ENCODE peak calls at places on chromosomes 2 and 18, in ten cellular contexts. Y is adrenal gland, O is stomach, K is body of pancreas, D is ascending aorta, S is heart right ventricle, F is uterus, H is fibroblast of lung, R is cardiac muscle cell, V is PC-3. C is an unnamed sample.

GRCh38 chr18:23861326-23861725 is 153.2 kb upstream of the TTC39C start:
- DNase-seq in D (no peak), R (no peak), O (no peak), K (no peak), V (no peak), F (no peak), H (no peak), S (no peak), Y (no peak), C (no peak)

GRCh38 chr2:237207641-237208040 is 122.0 kb downstream of the COPS8 start:
- DNase-seq in K (peak), V (peak), S (peak), Y (peak), F (peak), R (no peak), D (no peak), H (peak), O (peak), C (no peak)

GRCh38 chr2:198490748-198491147 is 686.4 kb downstream of the PLCL1 start:
- DNase-seq in O (no peak), D (no peak), F (no peak), S (no peak), Y (no peak), R (no peak), H (no peak), K (no peak), V (no peak), C (no peak)

GRCh38 chr2:69375494-69376353 is 11.3 kb downstream of the GFPT1 start:
- DNase-seq in Y (no peak), H (peak), K (no peak), R (peak), D (no peak), V (peak), F (no peak), S (no peak), O (no peak), C (no peak)

GRCh38 chr2:236667526-236667925 is 97.9 kb downstream of the ACKR3 start:
- DNase-seq in H (no peak), V (no peak), R (no peak), K (no peak), O (no peak), F (no peak), D (no peak), S (no peak), Y (no peak), C (no peak)

GRCh38 chr2:238242731-238243495 is 3.1 kb upstream of the HES6 start:
- DNase-seq in H (no peak), O (peak), S (peak), F (peak), D (no peak), K (peak), Y (no peak), V (no peak), R (no peak), C (no peak)

GRCh38 chr2:27379840-27380625 is 501 bp downstream of the ZNF513 start:
- DNase-seq in R (no peak), F (peak), O (peak), V (peak), H (peak), Y (peak), D (no peak), S (peak), K (no peak), C (peak)

GRCh38 chr2:133040175-133040574 is 370.2 kb upstream of the LYPD1 start:
- DNase-seq in K (no peak), H (peak), Y (no peak), V (no peak), O (no peak), D (no peak), R (no peak), S (no peak), F (no peak), C (no peak)

GRCh38 chr2:239346676-239347075 is 54.1 kb downstream of the HDAC4 start:
- DNase-seq in Y (no peak), D (no peak), O (no peak), F (no peak), H (no peak), S (no peak), K (no peak), V (no peak), R (no peak), C (no peak)

GRCh38 chr2:54209379-54209778 is 46.6 kb downstream of the TSPYL6 start:
- DNase-seq in K (no peak), F (no peak), O (no peak), H (no peak), D (no peak), S (no peak), Y (no peak), V (no peak), R (no peak), C (peak)

GRCh38 chr2:177029501-177029900 is 183.1 kb upstream of the HNRNPA3 start:
- DNase-seq in F (no peak), H (no peak), D (no peak), O (no peak), S (no peak), V (peak), Y (no peak), K (no peak), R (no peak), C (no peak)

GRCh38 chr2:216298719-216299118 is 73.6 kb downstream of the MARCHF4 start:
- DNase-seq in F (no peak), V (peak), Y (no peak), S (no peak), R (no peak), H (no peak), O (no peak), D (no peak), K (no peak), C (no peak)

GRCh38 chr2:171509945-171510731 is 12.1 kb upstream of the CYBRD1 start:
- DNase-seq in Y (no peak), H (no peak), F (no peak), S (no peak), K (no peak), O (no peak), R (no peak), D (no peak), V (no peak), C (no peak)

GRCh38 chr2:30334738-30335426 is 103.5 kb downstream of the LBH start:
- DNase-seq in S (no peak), F (no peak), D (no peak), O (no peak), V (no peak), Y (no peak), K (peak), H (no peak), R (peak), C (no peak)

GRCh38 chr18:43380098-43380672 is 102.9 kb upstream of the SYT4 start:
- DNase-seq in H (no peak), R (no peak), Y (no peak), V (no peak), O (no peak), D (no peak), F (no peak), K (no peak), S (no peak), C (no peak)

GRCh38 chr2:23698116-23698732 is 228.7 kb downstream of the ATAD2B start:
- DNase-seq in O (no peak), Y (no peak), R (no peak), F (no peak), S (no peak), H (no peak), D (no peak), K (no peak), V (no peak), C (no peak)

GRCh38 chr2:1715184-1716012 is 28.9 kb downstream of the PXDN start:
- DNase-seq in S (peak), O (no peak), R (no peak), D (no peak), K (no peak), F (peak), V (peak), H (no peak), Y (no peak), C (no peak)

GRCh38 chr2:11754705-11755026 is 8.2 kb downstream of the LPIN1 start:
- DNase-seq in H (no peak), Y (no peak), O (no peak), S (no peak), V (no peak), F (no peak), K (no peak), D (no peak), R (no peak), C (no peak)

GRCh38 chr18:60358516-60358915 is 14.1 kb downstream of the MC4R start:
- DNase-seq in O (no peak), R (no peak), K (no peak), V (peak), Y (no peak), F (no peak), D (no peak), S (no peak), H (peak), C (no peak)

GRCh38 chr2:46578966-46579365 is 99.6 kb downstream of the TMEM247 start:
- DNase-seq in V (no peak), O (no peak), K (no peak), R (no peak), Y (no peak), D (no peak), F (no peak), H (no peak), S (no peak), C (no peak)

GRCh38 chr2:239789711-239790110 is 235.4 kb downstream of the NDUFA10 start:
- DNase-seq in D (no peak), H (no peak), Y (no peak), R (no peak), O (no peak), K (no peak), V (no peak), S (no peak), F (no peak), C (peak)

GRCh38 chr2:128753321-128753720 is 434.7 kb upstream of the HS6ST1 start:
- DNase-seq in F (no peak), H (no peak), S (no peak), Y (no peak), R (no peak), O (no peak), K (no peak), D (no peak), V (no peak), C (no peak)

GRCh38 chr2:109125595-109126500 is 3.2 kb upstream of the SH3RF3 start:
- DNase-seq in H (peak), D (no peak), Y (no peak), R (no peak), F (no peak), V (peak), S (no peak), K (no peak), O (no peak), C (peak)

GRCh38 chr2:9752441-9753275 is 90.6 kb upstream of the TAF1B start:
- DNase-seq in S (no peak), D (no peak), H (peak), Y (no peak), F (no peak), O (no peak), K (no peak), R (no peak), V (peak), C (peak)

GRCh38 chr2:157857881-157858280 is 18.2 kb downstream of the ACVR1 start:
- DNase-seq in K (no peak), D (no peak), O (no peak), S (no peak), Y (no peak), V (peak), F (no peak), R (no peak), H (no peak), C (no peak)

GRCh38 chr2:162365392-162365791 is 21.5 kb downstream of the GCA start:
- DNase-seq in K (no peak), F (no peak), H (no peak), V (no peak), S (no peak), O (no peak), D (no peak), R (peak), Y (no peak), C (no peak)

GRCh38 chr18:48943333-48943732 is 7.4 kb downstream of the SMAD7 start:
- DNase-seq in D (no peak), Y (no peak), K (no peak), S (no peak), R (no peak), F (no peak), H (no peak), V (no peak), O (no peak), C (no peak)

GRCh38 chr2:196187898-196188458 is 16.6 kb upstream of the STK17B start:
- DNase-seq in R (no peak), Y (no peak), S (no peak), D (no peak), K (no peak), H (no peak), V (no peak), F (no peak), O (no peak), C (no peak)

GRCh38 chr2:189676471-189676870 is 2.0 kb downstream of the ANKAR start:
- DNase-seq in R (no peak), V (no peak), H (peak), D (no peak), K (no peak), S (no peak), O (no peak), F (no peak), Y (no peak), C (peak)

GRCh38 chr18:73235491-73235890 is 367.7 kb upstream of the NETO1 start:
- DNase-seq in R (peak), O (no peak), Y (no peak), D (no peak), S (no peak), H (peak), V (peak), F (no peak), K (no peak), C (peak)
- H3K27ac ChIP-seq in R (peak), O (no peak), Y (no peak), D (no peak), S (no peak), H (no peak), V (peak), F (no peak), K (no peak), C (no peak)

GRCh38 chr2:223884399-223884798 is 47.0 kb upstream of the AP1S3 start:
- DNase-seq in V (no peak), D (no peak), O (no peak), K (no peak), S (no peak), H (no peak), F (no peak), Y (no peak), R (no peak), C (no peak)

GRCh38 chr2:223887127-223887526 is 49.7 kb upstream of the AP1S3 start:
- DNase-seq in R (no peak), O (no peak), D (no peak), S (no peak), Y (no peak), V (no peak), H (peak), F (no peak), K (no peak), C (peak)

GRCh38 chr2:223877771-223878410 is 40.5 kb upstream of the AP1S3 start:
- DNase-seq in Y (no peak), V (no peak), H (no peak), F (no peak), K (no peak), D (no peak), R (no peak), O (no peak), S (no peak), C (no peak)

GRCh38 chr2:223880779-223881178 is 43.4 kb upstream of the AP1S3 start:
- DNase-seq in Y (no peak), R (no peak), K (no peak), V (no peak), D (no peak), O (no peak), F (no peak), S (no peak), H (no peak), C (peak)

DNA sequence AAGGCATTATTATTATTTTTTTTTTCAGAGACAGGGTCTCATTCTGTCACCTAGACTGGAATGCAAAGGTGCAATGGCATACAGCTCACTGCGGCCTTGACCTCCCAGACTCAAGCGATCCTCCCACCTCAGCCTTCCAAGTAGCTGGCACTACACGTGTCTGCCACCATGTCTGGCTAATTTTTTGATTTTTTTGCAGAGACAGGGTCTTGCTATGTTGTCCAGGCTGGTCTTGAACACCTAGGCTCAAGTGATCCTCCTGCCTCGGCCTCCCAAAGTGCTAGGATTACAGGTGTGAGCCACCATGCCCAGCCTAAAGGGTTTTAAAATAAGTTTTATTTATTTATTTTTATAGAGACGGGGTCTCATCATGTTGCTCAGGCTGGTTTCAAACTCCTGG is 45.3 kb upstream of the AP1S3 start:
- DNase-seq in D (no peak), Y (no peak), R (no peak), S (no peak), K (no peak), V (no peak), H (no peak), O (no peak), F (no peak), C (no peak)
- H3K4me3 ChIP-seq in D (no peak), Y (no peak), R (no peak), S (no peak), K (no peak), V (no peak), H (no peak), O (no peak), F (no peak), C (no peak)

GRCh38 chr2:24771099-24771498 is 22.1 kb downstream of the PTRHD1 start:
- DNase-seq in K (no peak), V (no peak), R (no peak), S (no peak), D (no peak), F (no peak), Y (no peak), H (no peak), O (no peak), C (no peak)

GRCh38 chr2:24768601-24769000 is 24.6 kb downstream of the PTRHD1 start:
- DNase-seq in V (no peak), H (no peak), K (no peak), F (peak), Y (peak), R (no peak), O (no peak), S (peak), D (no peak), C (no peak)

GRCh38 chr2:24774373-24774772 is 18.8 kb downstream of the PTRHD1 start:
- DNase-seq in D (no peak), H (no peak), R (no peak), O (no peak), F (no peak), V (no peak), K (no peak), S (no peak), Y (no peak), C (no peak)

GRCh38 chr2:24768013-24768412 is 25.2 kb downstream of the PTRHD1 start:
- DNase-seq in H (no peak), D (no peak), K (no peak), R (no peak), O (no peak), F (no peak), Y (no peak), V (no peak), S (no peak), C (no peak)

DNA sequence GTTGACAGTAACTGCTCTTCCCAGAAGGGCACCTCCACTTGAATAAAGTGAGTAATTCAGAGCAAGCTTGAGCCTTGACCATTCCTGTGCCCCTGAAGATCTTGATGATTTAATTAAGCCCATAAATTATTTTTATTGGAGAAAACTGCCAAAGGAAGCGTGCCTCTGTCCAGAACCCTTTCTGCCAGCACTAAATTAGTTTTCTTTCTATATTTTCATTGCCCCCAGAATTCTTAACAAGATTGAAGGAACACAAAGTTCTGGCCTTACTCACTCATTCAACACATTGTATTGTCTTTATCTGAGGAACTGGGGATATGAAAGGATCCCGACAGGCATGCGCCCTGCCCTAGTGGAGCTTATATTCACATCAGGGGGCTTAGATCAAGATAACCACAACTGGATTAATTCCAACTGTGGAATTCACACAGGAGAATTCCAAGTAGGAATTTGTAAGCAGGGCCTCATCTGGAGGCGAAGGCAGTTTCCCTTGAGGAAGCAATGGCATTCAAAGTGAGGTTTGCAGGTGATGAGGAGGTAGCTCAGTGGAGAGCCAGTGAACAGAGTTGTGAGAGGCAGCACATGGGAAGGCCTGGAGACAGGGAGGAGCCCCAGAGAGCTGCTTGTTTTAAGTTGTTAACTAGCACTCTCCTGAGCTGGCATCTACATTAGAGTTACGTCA is 21.1 kb downstream of the PTRHD1 start:
- DNase-seq in D (no peak), F (no peak), Y (no peak), H (no peak), K (no peak), V (no peak), R (no peak), O (no peak), S (no peak), C (no peak)
- H3K27ac ChIP-seq in D (no peak), F (no peak), Y (peak), H (no peak), K (no peak), V (no peak), R (no peak), O (no peak), S (no peak), C (no peak)

DNA sequence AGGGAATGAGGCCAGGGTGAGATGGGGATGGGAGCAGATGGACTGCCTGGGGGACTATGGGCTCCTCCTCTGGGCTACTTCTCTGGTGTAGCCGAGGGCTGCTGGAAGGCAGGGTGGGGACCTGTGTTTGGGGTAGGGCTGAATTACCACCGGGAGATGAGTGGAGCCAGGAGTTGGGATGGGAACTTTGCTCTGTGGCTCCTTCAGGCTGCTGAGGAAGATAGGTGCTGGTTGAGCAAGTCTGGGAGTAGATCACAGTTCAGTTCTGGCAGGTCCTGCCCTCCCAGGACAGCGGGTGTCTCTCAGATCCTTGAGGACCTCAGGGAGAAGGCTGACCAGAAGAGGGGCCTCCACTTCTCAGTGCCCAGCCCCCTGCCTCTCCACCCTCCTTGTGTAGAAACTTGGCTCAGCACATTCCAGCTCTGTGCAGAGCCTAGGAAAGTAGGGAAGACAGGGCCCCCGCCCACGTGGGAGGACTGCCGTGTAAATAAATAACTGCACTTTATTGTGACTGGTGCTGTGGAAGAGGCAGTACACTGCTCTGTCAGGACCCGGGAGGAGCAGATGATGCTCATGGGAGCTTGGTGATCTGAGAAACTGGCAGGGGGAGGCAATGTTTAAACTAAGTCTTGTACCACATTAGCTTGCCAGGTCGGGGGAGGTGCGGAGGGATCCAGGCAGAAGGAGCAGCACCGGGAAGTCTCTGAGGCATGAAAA is 15.3 kb downstream of the TET3 start:
- DNase-seq in F (peak), V (peak), K (no peak), D (no peak), R (no peak), Y (no peak), O (no peak), S (no peak), H (peak), C (peak)
- H3K4me3 ChIP-seq in F (no peak), V (no peak), K (no peak), D (no peak), R (no peak), Y (no peak), O (no peak), S (no peak), H (no peak), C (no peak)